ENCODE peak calls at places on chromosomes 12 and 14, in six cellular contexts. T, H, F, J, V and C are unnamed samples.

GRCh38 chr14:95463173-95463901 is 53.1 kb downstream of the SYNE3 start:
- DNase-seq in T (no peak), H (no peak), F (no peak), J (no peak), V (no peak), C (no peak)

GRCh38 chr12:14651371-14651770 is 45.0 kb downstream of the GUCY2C start:
- DNase-seq in T (no peak), H (no peak), F (no peak), J (no peak), V (no peak), C (no peak)

GRCh38 chr14:31716208-31716607 is 155.0 kb downstream of the NUBPL start:
- DNase-seq in T (no peak), H (no peak), F (peak), J (no peak), V (no peak), C (no peak)

GRCh38 chr12:127273621-127274020 is 993.3 kb upstream of the TMEM132C start:
- DNase-seq in T (no peak), H (no peak), F (peak), J (peak), V (no peak), C (no peak)

GRCh38 chr14:104048758-104049496 is 36.6 kb upstream of the ASPG start:
- DNase-seq in T (no peak), H (no peak), F (no peak), J (no peak), V (no peak), C (no peak)

GRCh38 chr12:109192358-109192757 is 76.0 kb downstream of the ACACB start:
- DNase-seq in T (no peak), H (no peak), F (peak), J (peak), V (no peak), C (no peak)

GRCh38 chr12:28191018-28191595 is 851 bp downstream of the CCDC91 start:
- DNase-seq in T (peak), H (peak), F (peak), J (peak), V (no peak), C (peak)

GRCh38 chr12:15116073-15116472 is 105.1 kb downstream of the RERG start:
- DNase-seq in T (no peak), H (no peak), F (no peak), J (no peak), V (no peak), C (peak)

GRCh38 chr14:94555991-94556390 is 5.3 kb upstream of the SERPINA4 start:
- DNase-seq in T (no peak), H (no peak), F (no peak), J (no peak), V (no peak), C (no peak)

GRCh38 chr14:86038401-86038985 is 508.5 kb downstream of the FLRT2 start:
- DNase-seq in T (no peak), H (peak), F (peak), J (peak), V (peak), C (peak)

GRCh38 chr12:122081697-122082221 is 3.2 kb downstream of the MLXIP start:
- DNase-seq in T (peak), H (no peak), F (peak), J (no peak), V (no peak), C (peak)

GRCh38 chr12:124715121-124715990 is 147.9 kb upstream of the NCOR2 start:
- DNase-seq in T (no peak), H (no peak), F (peak), J (peak), V (no peak), C (no peak)

GRCh38 chr14:91175802-91176201 is 61.9 kb downstream of the DGLUCY start:
- DNase-seq in T (peak), H (no peak), F (no peak), J (no peak), V (no peak), C (no peak)

GRCh38 chr14:36256131-36256801 is 64.2 kb downstream of the MBIP start:
- DNase-seq in T (no peak), H (no peak), F (no peak), J (no peak), V (no peak), C (no peak)

GRCh38 chr14:34172052-34172451 is 221.2 kb upstream of the EGLN3 start:
- DNase-seq in T (no peak), H (no peak), F (no peak), J (no peak), V (no peak), C (no peak)

GRCh38 chr14:105413542-105413886 is 6.1 kb upstream of the MTA1 start:
- DNase-seq in T (no peak), H (no peak), F (no peak), J (no peak), V (no peak), C (no peak)

GRCh38 chr14:28264306-28264705 is 502.3 kb upstream of the FOXG1 start:
- DNase-seq in T (no peak), H (no peak), F (no peak), J (no peak), V (no peak), C (no peak)

GRCh38 chr12:33052141-33053051 is 155.8 kb upstream of the PKP2 start:
- DNase-seq in T (no peak), H (no peak), F (no peak), J (no peak), V (no peak), C (no peak)

GRCh38 chr14:63180017-63180416 is 24.2 kb upstream of the RHOJ start:
- DNase-seq in T (no peak), H (no peak), F (peak), J (no peak), V (no peak), C (no peak)

GRCh38 chr12:52063081-52063985 is 6.4 kb upstream of the ATG101 start:
- DNase-seq in T (peak), H (no peak), F (no peak), J (no peak), V (no peak), C (peak)

GRCh38 chr12:52062167-52063080 is 7.4 kb upstream of the ATG101 start:
- DNase-seq in T (no peak), H (no peak), F (no peak), J (no peak), V (no peak), C (no peak)

GRCh38 chr12:52066346-52067080 is 3.3 kb upstream of the ATG101 start:
- DNase-seq in T (no peak), H (no peak), F (peak), J (no peak), V (no peak), C (no peak)

GRCh38 chr12:52061470-52062166 is 8.2 kb upstream of the ATG101 start:
- DNase-seq in T (no peak), H (no peak), F (no peak), J (no peak), V (no peak), C (peak)

DNA sequence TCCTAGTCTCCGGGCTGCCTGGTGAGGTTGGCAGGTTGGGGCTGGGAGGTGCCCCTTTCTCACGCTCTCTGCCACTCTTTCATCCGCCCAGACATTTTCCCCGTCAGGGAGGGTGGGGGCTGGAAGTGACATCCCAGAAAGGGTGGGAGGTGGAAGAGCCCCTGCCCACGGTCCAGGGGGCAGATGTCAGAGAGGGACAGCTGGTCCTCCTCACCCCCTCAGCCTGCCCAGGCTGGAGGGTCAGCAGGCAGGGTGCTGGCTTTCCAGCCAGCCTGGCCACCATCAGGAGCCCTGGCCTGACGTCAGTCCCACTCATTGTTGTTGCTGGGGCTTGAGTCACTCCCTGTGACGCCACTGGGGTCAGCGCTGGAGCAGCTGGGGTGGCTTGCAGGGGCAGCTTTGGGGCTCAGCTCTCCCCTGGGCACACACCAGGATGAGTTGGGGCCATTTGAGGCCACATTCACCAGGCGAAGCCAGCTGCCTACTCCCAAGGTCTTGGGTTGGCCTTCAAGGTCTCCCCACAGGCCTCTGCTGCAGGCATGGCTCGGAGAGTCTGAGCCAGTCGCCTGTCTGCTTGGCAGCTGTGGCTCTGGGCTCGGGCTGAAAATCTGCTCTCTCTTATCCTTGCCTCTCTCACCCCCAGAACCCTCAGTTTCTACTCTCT is 5.7 kb upstream of the ATG101 start:
- DNase-seq in T (peak), H (no peak), F (peak), J (peak), V (no peak), C (peak)
- H3K27ac ChIP-seq in T (no peak), H (no peak), F (peak), J (peak), V (no peak), C (peak)

GRCh38 chr12:2795291-2796186 is 769 bp downstream of the FKBP4 start:
- DNase-seq in T (peak), H (peak), F (peak), J (peak), V (no peak), C (peak)

GRCh38 chr12:2794261-2794735 is 472 bp upstream of the FKBP4 start:
- DNase-seq in T (no peak), H (peak), F (no peak), J (peak), V (no peak), C (no peak)

GRCh38 chr12:2796187-2796663 is 1.5 kb downstream of the FKBP4 start:
- DNase-seq in T (no peak), H (peak), F (no peak), J (no peak), V (no peak), C (no peak)

GRCh38 chr12:2793561-2793960 is 1.2 kb upstream of the FKBP4 start:
- DNase-seq in T (no peak), H (no peak), F (no peak), J (no peak), V (no peak), C (no peak)

DNA sequence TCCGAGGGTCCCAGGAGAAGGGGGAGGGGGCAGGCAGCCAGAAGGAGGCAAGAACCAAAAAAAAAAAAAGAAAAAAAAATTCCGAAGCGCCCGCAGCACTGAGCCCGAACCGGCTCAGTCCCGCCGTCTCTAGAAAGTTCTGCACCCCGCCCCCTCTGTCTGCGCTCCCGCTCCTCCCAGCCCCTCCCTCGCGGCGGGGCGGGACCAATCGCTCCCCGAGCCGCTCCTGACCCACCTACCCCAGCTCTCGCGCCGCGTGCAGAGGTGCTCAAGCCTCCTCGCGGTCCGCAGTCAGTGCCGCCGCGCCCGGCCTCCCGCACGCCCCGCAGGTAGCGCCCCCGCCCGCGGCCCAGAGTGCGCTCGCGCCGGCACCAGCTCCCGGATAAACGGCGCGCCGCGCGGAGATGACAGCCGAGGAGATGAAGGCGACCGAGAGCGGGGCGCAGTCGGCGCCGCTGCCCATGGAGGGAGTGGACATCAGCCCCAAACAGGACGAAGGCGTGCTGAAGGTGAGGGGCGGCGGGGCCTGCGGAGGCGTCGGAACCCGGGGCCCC is at the start of gene FKBP4:
- DNase-seq in T (peak), H (peak), F (peak), J (peak), V (peak), C (peak)
- H3K27ac ChIP-seq in T (peak), H (peak), F (peak), J (peak), V (no peak), C (peak)

DNA sequence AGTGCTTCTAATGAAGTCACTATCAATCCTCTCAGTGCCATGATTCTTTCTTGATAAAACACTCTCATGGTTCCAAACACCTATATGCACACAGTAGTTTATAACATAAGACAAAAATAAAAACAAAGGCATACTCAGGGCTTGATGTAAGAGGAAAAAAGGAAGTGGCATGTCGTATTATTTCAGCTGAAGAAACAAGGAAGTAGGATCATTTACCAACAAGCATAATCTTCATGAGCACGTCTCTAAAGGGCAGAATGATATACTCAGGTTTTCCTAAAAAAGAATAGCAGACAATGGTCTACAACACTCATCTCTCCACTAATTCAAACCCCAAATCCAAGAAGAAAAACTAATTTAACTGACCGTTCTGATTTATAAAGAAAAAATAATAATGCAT is 33.9 kb downstream of the NUMB start:
- DNase-seq in T (no peak), H (no peak), F (peak), J (no peak), V (no peak), C (no peak)
- H3K27ac ChIP-seq in T (no peak), H (no peak), F (no peak), J (no peak), V (no peak), C (no peak)

GRCh38 chr12:106671840-106672239 is 89.0 kb downstream of the RFX4 start:
- DNase-seq in T (no peak), H (no peak), F (no peak), J (no peak), V (no peak), C (no peak)
- H3K27ac ChIP-seq in T (no peak), H (no peak), F (no peak), J (no peak), V (no peak), C (no peak)

GRCh38 chr12:20830456-20830855 is 20.0 kb downstream of the SLCO1B3 start:
- DNase-seq in T (no peak), H (no peak), F (no peak), J (no peak), V (no peak), C (no peak)
- H3K27ac ChIP-seq in T (no peak), H (no peak), F (no peak), J (no peak), V (no peak), C (no peak)

GRCh38 chr12:104372721-104373335 is 69.3 kb downstream of the EID3 start:
- DNase-seq in T (no peak), H (no peak), F (no peak), J (no peak), V (no peak), C (no peak)

GRCh38 chr12:104372048-104372720 is 68.6 kb downstream of the EID3 start:
- DNase-seq in T (no peak), H (no peak), F (no peak), J (no peak), V (no peak), C (no peak)

GRCh38 chr12:104369708-104370107 is 66.2 kb downstream of the EID3 start:
- DNase-seq in T (no peak), H (no peak), F (no peak), J (no peak), V (no peak), C (no peak)

GRCh38 chr12:104374071-104374470 is 70.5 kb downstream of the EID3 start:
- DNase-seq in T (no peak), H (no peak), F (no peak), J (no peak), V (no peak), C (no peak)

GRCh38 chr12:104370989-104371870 is 67.7 kb downstream of the EID3 start:
- DNase-seq in T (no peak), H (peak), F (peak), J (peak), V (peak), C (no peak)
- H3K27ac ChIP-seq in T (no peak), H (no peak), F (no peak), J (no peak), V (no peak), C (no peak)

GRCh38 chr12:3138896-3139590 is 61.9 kb downstream of the TSPAN9 start:
- DNase-seq in T (peak), H (no peak), F (no peak), J (no peak), V (no peak), C (no peak)
- H3K27ac ChIP-seq in T (no peak), H (no peak), F (no peak), J (no peak), V (no peak), C (no peak)

GRCh38 chr14:51544426-51544825 is 107.3 kb upstream of the FRMD6 start:
- DNase-seq in T (no peak), H (no peak), F (peak), J (peak), V (no peak), C (no peak)

GRCh38 chr14:51539571-51540037 is 112.1 kb upstream of the FRMD6 start:
- DNase-seq in T (no peak), H (peak), F (peak), J (peak), V (peak), C (no peak)

GRCh38 chr14:51544901-51545300 is 106.8 kb upstream of the FRMD6 start:
- DNase-seq in T (no peak), H (no peak), F (no peak), J (no peak), V (no peak), C (no peak)

GRCh38 chr14:51538973-51539372 is 112.7 kb upstream of the FRMD6 start:
- DNase-seq in T (no peak), H (no peak), F (no peak), J (no peak), V (no peak), C (no peak)

GRCh38 chr14:51540364-51540763 is 111.3 kb upstream of the FRMD6 start:
- DNase-seq in T (no peak), H (no peak), F (peak), J (no peak), V (no peak), C (no peak)
- H3K27ac ChIP-seq in T (peak), H (no peak), F (no peak), J (peak), V (no peak), C (no peak)

GRCh38 chr12:11829764-11830194 is 180.3 kb downstream of the ETV6 start:
- DNase-seq in T (no peak), H (peak), F (no peak), J (no peak), V (no peak), C (no peak)
- H3K27ac ChIP-seq in T (peak), H (no peak), F (no peak), J (no peak), V (no peak), C (no peak)

DNA sequence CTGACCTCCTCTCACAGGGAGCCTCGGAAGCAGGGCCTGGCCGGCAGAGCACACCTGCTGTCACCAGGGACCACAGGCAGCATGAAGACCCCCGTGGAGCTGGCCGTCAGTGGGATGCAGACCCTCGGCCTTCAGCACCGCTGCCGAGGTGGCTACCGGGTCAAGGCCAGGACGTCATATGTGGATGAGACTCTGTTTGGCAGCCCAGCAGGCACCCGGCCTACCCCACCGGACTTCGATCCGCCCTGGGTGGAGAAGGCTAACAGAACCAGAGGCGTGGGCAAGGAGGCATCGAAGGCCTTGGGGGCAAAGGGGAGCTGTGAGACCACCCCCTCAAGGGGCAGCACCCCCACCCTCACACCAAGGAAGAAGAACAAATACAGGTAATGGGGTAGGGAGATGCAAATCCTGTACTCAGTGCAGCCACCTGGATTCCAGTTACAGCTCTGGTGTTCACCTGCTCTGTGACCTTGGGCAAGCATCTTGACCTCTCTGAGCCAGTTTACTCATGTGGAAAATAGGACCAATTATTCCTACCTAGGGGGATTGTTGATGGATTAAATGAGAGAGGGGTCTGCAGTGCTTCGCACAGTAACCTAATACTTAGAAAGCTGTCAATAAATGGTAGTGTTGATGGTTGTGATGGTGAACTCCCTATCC is 1.3 kb downstream of the RITA1 start:
- DNase-seq in T (peak), H (no peak), F (no peak), J (no peak), V (no peak), C (no peak)
- H3K27ac ChIP-seq in T (peak), H (no peak), F (no peak), J (no peak), V (no peak), C (no peak)